ENCODE peak calls at places on chromosomes 11 and 22, in ten cellular contexts. One of them, this sample, is unnamed.
A peak's percentile ranks its signal among the peaks of the same experiment; 100 is the strongest.

GRCh38 chr11:67499808-67500793 is 5.1 kb downstream of the PITPNM1 start:
- DNase-seq in mucosa of descending colon: no peak
- DNase-seq in left lung: no peak
- DNase-seq in heart left ventricle: no peak
- DNase-seq in choroid plexus epithelial cell: no peak
- DNase-seq in tibial nerve: no peak
- DNase-seq in stomach: no peak
- DNase-seq in fibroblast of pulmonary artery: no peak
- DNase-seq in prostate gland: no peak
- DNase-seq in fibroblast of mammary gland: no peak
- DNase-seq in this sample: no peak

GRCh38 chr11:96338910-96339703 is 3.9 kb downstream of the MAML2 start:
- DNase-seq in mucosa of descending colon: peak; percentile 57
- DNase-seq in left lung: peak; percentile 63
- DNase-seq in heart left ventricle: peak; percentile 51
- DNase-seq in choroid plexus epithelial cell: peak; percentile 73
- DNase-seq in tibial nerve: peak; percentile 33
- DNase-seq in stomach: no peak
- DNase-seq in fibroblast of pulmonary artery: peak; percentile 82
- DNase-seq in prostate gland: no peak
- DNase-seq in fibroblast of mammary gland: peak; percentile 78
- DNase-seq in this sample: no peak

GRCh38 chr11:15720460-15720859 is 605.7 kb downstream of the INSC start:
- DNase-seq in mucosa of descending colon: no peak
- DNase-seq in left lung: no peak
- DNase-seq in heart left ventricle: no peak
- DNase-seq in choroid plexus epithelial cell: peak; percentile 7
- DNase-seq in tibial nerve: no peak
- DNase-seq in stomach: no peak
- DNase-seq in fibroblast of pulmonary artery: peak; percentile 18
- DNase-seq in prostate gland: no peak
- DNase-seq in fibroblast of mammary gland: no peak
- DNase-seq in this sample: no peak

GRCh38 chr11:56103210-56103737 is at the start of gene OR8H2:
- DNase-seq in mucosa of descending colon: no peak
- DNase-seq in left lung: no peak
- DNase-seq in heart left ventricle: no peak
- DNase-seq in choroid plexus epithelial cell: no peak
- DNase-seq in tibial nerve: no peak
- DNase-seq in stomach: no peak
- DNase-seq in fibroblast of pulmonary artery: no peak
- DNase-seq in prostate gland: no peak
- DNase-seq in fibroblast of mammary gland: no peak
- DNase-seq in this sample: no peak

GRCh38 chr11:2798951-2799761 is 86.4 kb downstream of the CDKN1C start:
- DNase-seq in mucosa of descending colon: peak; percentile 15
- DNase-seq in left lung: no peak
- DNase-seq in heart left ventricle: peak; percentile 6
- DNase-seq in choroid plexus epithelial cell: no peak
- DNase-seq in tibial nerve: no peak
- DNase-seq in stomach: peak; percentile 21
- DNase-seq in fibroblast of pulmonary artery: no peak
- DNase-seq in prostate gland: no peak
- DNase-seq in fibroblast of mammary gland: no peak
- DNase-seq in this sample: no peak

GRCh38 chr11:489610-490185 is 17.3 kb downstream of the RNH1 start:
- DNase-seq in mucosa of descending colon: no peak
- DNase-seq in left lung: no peak
- DNase-seq in heart left ventricle: peak; percentile 21
- DNase-seq in choroid plexus epithelial cell: no peak
- DNase-seq in tibial nerve: no peak
- DNase-seq in stomach: no peak
- DNase-seq in fibroblast of pulmonary artery: no peak
- DNase-seq in prostate gland: no peak
- DNase-seq in fibroblast of mammary gland: no peak
- DNase-seq in this sample: no peak

GRCh38 chr11:76803023-76803422 is 19.9 kb downstream of the TSKU start:
- DNase-seq in mucosa of descending colon: no peak
- DNase-seq in left lung: peak; percentile 37
- DNase-seq in heart left ventricle: no peak
- DNase-seq in choroid plexus epithelial cell: peak; percentile 87
- DNase-seq in tibial nerve: peak; percentile 55
- DNase-seq in stomach: no peak
- DNase-seq in fibroblast of pulmonary artery: peak; percentile 67
- DNase-seq in prostate gland: peak; percentile 3
- DNase-seq in fibroblast of mammary gland: peak; percentile 68
- DNase-seq in this sample: no peak

GRCh38 chr22:37753746-37754145 is 54.0 kb upstream of the GCAT start:
- DNase-seq in mucosa of descending colon: no peak
- DNase-seq in left lung: no peak
- DNase-seq in heart left ventricle: no peak
- DNase-seq in choroid plexus epithelial cell: no peak
- DNase-seq in tibial nerve: no peak
- DNase-seq in stomach: no peak
- DNase-seq in fibroblast of pulmonary artery: no peak
- DNase-seq in prostate gland: no peak
- DNase-seq in fibroblast of mammary gland: no peak
- DNase-seq in this sample: no peak

GRCh38 chr11:120205596-120206161 is 5.2 kb upstream of the OAF start:
- DNase-seq in mucosa of descending colon: no peak
- DNase-seq in left lung: no peak
- DNase-seq in heart left ventricle: no peak
- DNase-seq in choroid plexus epithelial cell: peak; percentile 74
- DNase-seq in tibial nerve: no peak
- DNase-seq in stomach: no peak
- DNase-seq in fibroblast of pulmonary artery: peak; percentile 66
- DNase-seq in prostate gland: no peak
- DNase-seq in fibroblast of mammary gland: peak; percentile 91
- DNase-seq in this sample: peak; percentile 80

GRCh38 chr22:35399114-35399677 is 744 bp upstream of the MCM5 start:
- DNase-seq in mucosa of descending colon: no peak
- DNase-seq in left lung: no peak
- DNase-seq in heart left ventricle: no peak
- DNase-seq in choroid plexus epithelial cell: no peak
- DNase-seq in tibial nerve: no peak
- DNase-seq in stomach: no peak
- DNase-seq in fibroblast of pulmonary artery: no peak
- DNase-seq in prostate gland: no peak
- DNase-seq in fibroblast of mammary gland: no peak
- DNase-seq in this sample: no peak

GRCh38 chr11:63212742-63213141 is 30.7 kb downstream of the SLC22A25 start:
- DNase-seq in mucosa of descending colon: no peak
- DNase-seq in left lung: no peak
- DNase-seq in heart left ventricle: no peak
- DNase-seq in choroid plexus epithelial cell: peak; percentile 38
- DNase-seq in tibial nerve: no peak
- DNase-seq in stomach: no peak
- DNase-seq in fibroblast of pulmonary artery: peak; percentile 31
- DNase-seq in prostate gland: no peak
- DNase-seq in fibroblast of mammary gland: peak; percentile 16
- DNase-seq in this sample: no peak

GRCh38 chr11:11992257-11992690 is 16.2 kb downstream of the DKK3 start:
- DNase-seq in mucosa of descending colon: no peak
- DNase-seq in left lung: no peak
- DNase-seq in heart left ventricle: no peak
- DNase-seq in choroid plexus epithelial cell: no peak
- DNase-seq in tibial nerve: no peak
- DNase-seq in stomach: peak; percentile 56
- DNase-seq in fibroblast of pulmonary artery: no peak
- DNase-seq in prostate gland: no peak
- DNase-seq in fibroblast of mammary gland: peak; percentile 51
- DNase-seq in this sample: no peak

GRCh38 chr11:2701230-2701629 is 1.4 kb upstream of the KCNQ1OT1 start:
- DNase-seq in mucosa of descending colon: no peak
- DNase-seq in left lung: peak; percentile 31
- DNase-seq in heart left ventricle: no peak
- DNase-seq in choroid plexus epithelial cell: no peak
- DNase-seq in tibial nerve: no peak
- DNase-seq in stomach: no peak
- DNase-seq in fibroblast of pulmonary artery: no peak
- DNase-seq in prostate gland: no peak
- DNase-seq in fibroblast of mammary gland: no peak
- DNase-seq in this sample: no peak

GRCh38 chr11:40280161-40281054 is 1179.0 kb downstream of the LRRC4C start:
- DNase-seq in mucosa of descending colon: no peak
- DNase-seq in left lung: no peak
- DNase-seq in heart left ventricle: peak; percentile 56
- DNase-seq in choroid plexus epithelial cell: no peak
- DNase-seq in tibial nerve: peak; percentile 26
- DNase-seq in stomach: no peak
- DNase-seq in fibroblast of pulmonary artery: no peak
- DNase-seq in prostate gland: no peak
- DNase-seq in fibroblast of mammary gland: no peak
- DNase-seq in this sample: no peak

GRCh38 chr22:27952091-27952490 is 33.0 kb upstream of the PITPNB start:
- DNase-seq in mucosa of descending colon: no peak
- DNase-seq in left lung: no peak
- DNase-seq in heart left ventricle: no peak
- DNase-seq in choroid plexus epithelial cell: peak; percentile 89
- DNase-seq in tibial nerve: peak; percentile 14
- DNase-seq in stomach: no peak
- DNase-seq in fibroblast of pulmonary artery: peak; percentile 80
- DNase-seq in prostate gland: no peak
- DNase-seq in fibroblast of mammary gland: peak; percentile 79
- DNase-seq in this sample: no peak

GRCh38 chr11:626475-627272 is at the start of gene SCT:
- DNase-seq in mucosa of descending colon: peak; percentile 47
- DNase-seq in left lung: no peak
- DNase-seq in heart left ventricle: no peak
- DNase-seq in choroid plexus epithelial cell: no peak
- DNase-seq in tibial nerve: no peak
- DNase-seq in stomach: no peak
- DNase-seq in fibroblast of pulmonary artery: no peak
- DNase-seq in prostate gland: no peak
- DNase-seq in fibroblast of mammary gland: no peak
- DNase-seq in this sample: no peak

GRCh38 chr11:5689551-5689983 is at the start of gene TRIM22:
- DNase-seq in mucosa of descending colon: peak; percentile 39
- DNase-seq in left lung: peak; percentile 71
- DNase-seq in heart left ventricle: no peak
- DNase-seq in choroid plexus epithelial cell: peak; percentile 90
- DNase-seq in tibial nerve: peak; percentile 62
- DNase-seq in stomach: peak; percentile 48
- DNase-seq in fibroblast of pulmonary artery: peak; percentile 80
- DNase-seq in prostate gland: peak; percentile 38
- DNase-seq in fibroblast of mammary gland: peak; percentile 79
- DNase-seq in this sample: peak; percentile 56

GRCh38 chr11:7603031-7603781 is 70.1 kb downstream of the CYB5R2 start:
- DNase-seq in mucosa of descending colon: no peak
- DNase-seq in left lung: no peak
- DNase-seq in heart left ventricle: no peak
- DNase-seq in choroid plexus epithelial cell: no peak
- DNase-seq in tibial nerve: no peak
- DNase-seq in stomach: no peak
- DNase-seq in fibroblast of pulmonary artery: no peak
- DNase-seq in prostate gland: no peak
- DNase-seq in fibroblast of mammary gland: peak; percentile 54
- DNase-seq in this sample: no peak

GRCh38 chr11:3920148-3920852 is 64.8 kb downstream of the STIM1 start:
- DNase-seq in mucosa of descending colon: no peak
- DNase-seq in left lung: peak; percentile 61
- DNase-seq in heart left ventricle: no peak
- DNase-seq in choroid plexus epithelial cell: peak; percentile 74
- DNase-seq in tibial nerve: peak; percentile 74
- DNase-seq in stomach: peak; percentile 44
- DNase-seq in fibroblast of pulmonary artery: peak; percentile 54
- DNase-seq in prostate gland: no peak
- DNase-seq in fibroblast of mammary gland: peak; percentile 87
- DNase-seq in this sample: no peak

GRCh38 chr22:36419912-36420882 is 32.4 kb upstream of the MYH9 start:
- DNase-seq in mucosa of descending colon: no peak
- DNase-seq in left lung: no peak
- DNase-seq in heart left ventricle: peak; percentile 63
- DNase-seq in choroid plexus epithelial cell: no peak
- DNase-seq in tibial nerve: peak; percentile 49
- DNase-seq in stomach: no peak
- DNase-seq in fibroblast of pulmonary artery: no peak
- DNase-seq in prostate gland: no peak
- DNase-seq in fibroblast of mammary gland: peak; percentile 13
- DNase-seq in this sample: no peak
- H3K4me3 ChIP-seq in mucosa of descending colon: no peak overlapping the region
- H3K4me3 ChIP-seq in left lung: no peak overlapping the region
- H3K4me3 ChIP-seq in heart left ventricle: peak overlapping the region; percentile 39
- H3K4me3 ChIP-seq in choroid plexus epithelial cell: no peak overlapping the region
- H3K4me3 ChIP-seq in tibial nerve: no peak overlapping the region
- H3K4me3 ChIP-seq in stomach: peak overlapping the region; percentile 27
- H3K4me3 ChIP-seq in fibroblast of pulmonary artery: no peak overlapping the region
- H3K4me3 ChIP-seq in prostate gland: no peak overlapping the region
- H3K4me3 ChIP-seq in fibroblast of mammary gland: no peak overlapping the region
- H3K4me3 ChIP-seq in this sample: peak overlapping the region; percentile 23

GRCh38 chr11:84261707-84262106 is 975.5 kb upstream of the CCDC90B start:
- DNase-seq in mucosa of descending colon: no peak
- DNase-seq in left lung: no peak
- DNase-seq in heart left ventricle: no peak
- DNase-seq in choroid plexus epithelial cell: peak; percentile 13
- DNase-seq in tibial nerve: no peak
- DNase-seq in stomach: no peak
- DNase-seq in fibroblast of pulmonary artery: no peak
- DNase-seq in prostate gland: no peak
- DNase-seq in fibroblast of mammary gland: peak; percentile 18
- DNase-seq in this sample: no peak
- TF ChIP-seq CTCF in mucosa of descending colon: no peak
- TF ChIP-seq CTCF in left lung: peak; percentile 22
- TF ChIP-seq CTCF in heart left ventricle: peak; percentile 9
- TF ChIP-seq CTCF in choroid plexus epithelial cell: peak; percentile 46
- TF ChIP-seq CTCF in tibial nerve: no peak
- TF ChIP-seq CTCF in stomach: no peak
- TF ChIP-seq CTCF in fibroblast of pulmonary artery: no peak
- TF ChIP-seq CTCF in prostate gland: no peak
- TF ChIP-seq CTCF in fibroblast of mammary gland: peak; percentile 21
- TF ChIP-seq CTCF in this sample: peak; percentile 70

DNA sequence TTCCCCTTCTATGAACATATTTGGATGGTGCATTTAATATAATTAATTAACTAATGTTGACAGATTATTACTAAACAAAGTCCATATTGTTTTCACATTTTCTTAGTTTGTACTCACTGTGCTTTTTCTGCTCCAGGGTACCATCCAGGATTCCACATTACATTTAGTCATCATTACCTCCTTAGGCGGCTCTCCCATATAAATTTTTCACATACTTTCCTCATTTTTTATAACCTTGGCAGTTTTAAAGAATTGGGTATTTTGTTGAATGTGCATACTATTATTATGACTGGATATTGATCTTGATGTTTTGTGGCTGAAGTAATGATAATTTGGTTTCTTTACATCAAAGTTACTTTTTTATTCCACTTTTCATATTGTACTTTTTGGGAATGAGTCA is 755.6 kb upstream of the ANO3 start:
- DNase-seq in mucosa of descending colon: no peak
- DNase-seq in left lung: no peak
- DNase-seq in heart left ventricle: no peak
- DNase-seq in choroid plexus epithelial cell: no peak
- DNase-seq in tibial nerve: no peak
- DNase-seq in stomach: no peak
- DNase-seq in fibroblast of pulmonary artery: no peak
- DNase-seq in prostate gland: no peak
- DNase-seq in fibroblast of mammary gland: no peak
- DNase-seq in this sample: no peak
- H3K4me3 ChIP-seq in mucosa of descending colon: no peak overlapping the region
- H3K4me3 ChIP-seq in left lung: no peak overlapping the region
- H3K4me3 ChIP-seq in heart left ventricle: no peak overlapping the region
- H3K4me3 ChIP-seq in choroid plexus epithelial cell: no peak overlapping the region
- H3K4me3 ChIP-seq in tibial nerve: no peak overlapping the region
- H3K4me3 ChIP-seq in stomach: no peak overlapping the region
- H3K4me3 ChIP-seq in fibroblast of pulmonary artery: no peak overlapping the region
- H3K4me3 ChIP-seq in prostate gland: no peak overlapping the region
- H3K4me3 ChIP-seq in fibroblast of mammary gland: no peak overlapping the region
- H3K4me3 ChIP-seq in this sample: no peak overlapping the region

GRCh38 chr22:19766506-19767426 is 6.2 kb downstream of the TBX1 start:
- DNase-seq in mucosa of descending colon: peak; percentile 68
- DNase-seq in left lung: peak; percentile 76
- DNase-seq in heart left ventricle: peak; percentile 70
- DNase-seq in choroid plexus epithelial cell: no peak
- DNase-seq in tibial nerve: peak; percentile 22
- DNase-seq in stomach: peak; percentile 71
- DNase-seq in fibroblast of pulmonary artery: no peak
- DNase-seq in prostate gland: peak; percentile 45
- DNase-seq in fibroblast of mammary gland: no peak
- DNase-seq in this sample: no peak
- TF ChIP-seq CTCF in mucosa of descending colon: no peak
- TF ChIP-seq CTCF in left lung: no peak
- TF ChIP-seq CTCF in heart left ventricle: peak; percentile 20
- TF ChIP-seq CTCF in choroid plexus epithelial cell: peak; percentile 25
- TF ChIP-seq CTCF in tibial nerve: no peak
- TF ChIP-seq CTCF in stomach: no peak
- TF ChIP-seq CTCF in fibroblast of pulmonary artery: peak; percentile 4
- TF ChIP-seq CTCF in prostate gland: no peak
- TF ChIP-seq CTCF in fibroblast of mammary gland: no peak
- TF ChIP-seq CTCF in this sample: peak; percentile 6

This sample was measured in epithelial cell of proximal tubule.